ENCODE peak calls at places on chromosome X, in seven cellular contexts. R, X, V, A, N, S and M are unnamed samples.

GRCh38 chrX:129983575-129984131 is 1.2 kb downstream of the BCORL1 start:
- DNase-seq in R (no peak), X (no peak), V (peak), A (no peak), N (no peak), S (no peak), M (peak)

GRCh38 chrX:40109288-40110008 is 11.7 kb upstream of the BCOR start:
- DNase-seq in R (no peak), X (no peak), V (peak), A (no peak), N (no peak), S (no peak), M (no peak)

GRCh38 chrX:53474707-53475106 is 40.5 kb upstream of the HSD17B10 start:
- DNase-seq in R (no peak), X (no peak), V (no peak), A (no peak), N (no peak), S (no peak), M (no peak)

GRCh38 chrX:95903490-95903889 is 781.2 kb upstream of the DIAPH2 start:
- DNase-seq in R (peak), X (no peak), V (no peak), A (no peak), N (no peak), S (no peak), M (no peak)

GRCh38 chrX:153862369-153863250 is 23.4 kb downstream of the L1CAM start:
- DNase-seq in R (no peak), X (no peak), V (peak), A (no peak), N (no peak), S (no peak), M (no peak)

GRCh38 chrX:130878350-130879341 is 24.4 kb downstream of the ENOX2 start:
- DNase-seq in R (peak), X (no peak), V (peak), A (no peak), N (peak), S (no peak), M (peak)

GRCh38 chrX:149504226-149504914 is 736 bp downstream of the IDS start:
- DNase-seq in R (no peak), X (peak), V (no peak), A (peak), N (no peak), S (peak), M (no peak)

GRCh38 chrX:129781134-129782014 is 1.6 kb downstream of the SASH3 start:
- DNase-seq in R (no peak), X (peak), V (no peak), A (peak), N (no peak), S (peak), M (no peak)

GRCh38 chrX:101478366-101478765 is 6.9 kb upstream of the ARMCX4 start:
- DNase-seq in R (no peak), X (no peak), V (no peak), A (no peak), N (no peak), S (no peak), M (no peak)

GRCh38 chrX:110384490-110384889 is 25.8 kb downstream of the RTL9 start:
- DNase-seq in R (peak), X (no peak), V (peak), A (no peak), N (peak), S (no peak), M (no peak)

GRCh38 chrX:130111935-130112221 is 1.6 kb upstream of the ELF4 start:
- DNase-seq in R (no peak), X (no peak), V (no peak), A (no peak), N (no peak), S (no peak), M (no peak)

GRCh38 chrX:45756562-45756961 is 555.9 kb upstream of the DIPK2B start:
- DNase-seq in R (no peak), X (no peak), V (no peak), A (no peak), N (no peak), S (no peak), M (no peak)

GRCh38 chrX:150361070-150361776 is 1.9 kb upstream of the MAMLD1 start:
- DNase-seq in R (no peak), X (no peak), V (no peak), A (no peak), N (no peak), S (peak), M (no peak)

GRCh38 chrX:102516314-102516936 is at the start of gene TMSB15A:
- DNase-seq in R (peak), X (peak), V (peak), A (peak), N (no peak), S (peak), M (peak)

GRCh38 chrX:99653352-99653751 is 756.7 kb downstream of the PCDH19 start:
- DNase-seq in R (no peak), X (no peak), V (no peak), A (no peak), N (no peak), S (no peak), M (no peak)

GRCh38 chrX:68500105-68500504 is 1.3 kb downstream of the YIPF6 start:
- DNase-seq in R (no peak), X (no peak), V (no peak), A (no peak), N (no peak), S (no peak), M (no peak)

GRCh38 chrX:40155617-40156471 is 58.1 kb upstream of the BCOR start:
- DNase-seq in R (no peak), X (no peak), V (peak), A (no peak), N (no peak), S (no peak), M (no peak)

GRCh38 chrX:53089224-53089842 is 4.6 kb upstream of the KANTR start:
- DNase-seq in R (peak), X (no peak), V (peak), A (no peak), N (peak), S (peak), M (no peak)

GRCh38 chrX:134256684-134257083 is 19.7 kb downstream of the CCDC160 start:
- DNase-seq in R (no peak), X (no peak), V (no peak), A (no peak), N (no peak), S (no peak), M (no peak)

GRCh38 chrX:71859637-71860036 is 51.0 kb upstream of the NHSL2 start:
- DNase-seq in R (peak), X (peak), V (no peak), A (no peak), N (peak), S (peak), M (no peak)

GRCh38 chrX:15241258-15241657 is 28.6 kb downstream of the ASB9 start:
- DNase-seq in R (no peak), X (no peak), V (no peak), A (no peak), N (no peak), S (no peak), M (no peak)

GRCh38 chrX:135688137-135688536 is 25.3 kb upstream of the CT45A1 start:
- DNase-seq in R (no peak), X (no peak), V (no peak), A (no peak), N (peak), S (no peak), M (no peak)

GRCh38 chrX:103586314-103586646 is 965 bp downstream of the TCEAL4 start:
- DNase-seq in R (no peak), X (no peak), V (no peak), A (no peak), N (no peak), S (peak), M (no peak)